ENCODE peak calls at places on chromosomes 1 and 21, in four cellular contexts. R is HepG2, A is K562, Z is Panc1. W is an unnamed sample.

GRCh38 chr1:32052887-32053286 is 19.9 kb upstream of the TMEM39B start:
- DNase-seq in Z (no peak), R (no peak), A (no peak), W (no peak)

GRCh38 chr1:64598100-64598571 is 128.2 kb downstream of the CACHD1 start:
- DNase-seq in A (peak; percentile 15), Z (no peak), R (no peak), W (no peak)

GRCh38 chr1:63643926-63644325 is 50.7 kb downstream of the PGM1 start:
- DNase-seq in R (no peak), Z (no peak), A (no peak), W (no peak)

GRCh38 chr1:51877434-51878306 is 857 bp downstream of the NRDC start:
- DNase-seq in R (no peak), A (peak; percentile 40), Z (no peak), W (no peak)

GRCh38 chr21:42174173-42174572 is 44.8 kb upstream of the ABCG1 start:
- DNase-seq in Z (no peak), R (no peak), A (peak; percentile 81), W (no peak)

GRCh38 chr1:174818951-174819350 is 180.8 kb upstream of the CACYBP start:
- DNase-seq in A (no peak), Z (no peak), R (no peak), W (peak; percentile 51)

GRCh38 chr1:156859523-156860112 is 701 bp upstream of the INSRR start:
- DNase-seq in R (no peak), Z (no peak), A (no peak), W (no peak)

GRCh38 chr1:62676606-62677356 is 11.4 kb downstream of the DOCK7 start:
- DNase-seq in A (no peak), R (no peak), Z (no peak), W (no peak)

GRCh38 chr21:33943293-33943692 is 27.7 kb upstream of the ATP5PO start:
- DNase-seq in R (no peak), Z (no peak), A (no peak), W (no peak)

GRCh38 chr1:158274797-158275196 is 14.9 kb upstream of the CD1C start:
- DNase-seq in A (no peak), R (no peak), Z (no peak), W (no peak)

GRCh38 chr1:79478160-79478559 is 471.6 kb upstream of the ADGRL4 start:
- DNase-seq in A (no peak), R (no peak), Z (no peak), W (no peak)

GRCh38 chr1:65146908-65147423 is 1.0 kb upstream of the AK4 start:
- DNase-seq in R (no peak), Z (no peak), A (no peak), W (no peak)

GRCh38 chr1:83098791-83099190 is 900.1 kb downstream of the TTLL7 start:
- DNase-seq in A (no peak), Z (no peak), R (no peak), W (no peak)

GRCh38 chr1:60547821-60548220 is 474.3 kb upstream of the C1orf87 start:
- DNase-seq in R (no peak), Z (no peak), A (no peak), W (no peak)

GRCh38 chr1:98674075-98674781 is 12.7 kb downstream of the SNX7 start:
- DNase-seq in Z (no peak), A (no peak), R (no peak), W (no peak)

GRCh38 chr1:224433671-224434446 is 738 bp downstream of the WDR26 start:
- DNase-seq in R (no peak), Z (no peak), A (peak; percentile 42), W (no peak)

GRCh38 chr1:230800891-230801290 is 53.7 kb downstream of the CAPN9 start:
- DNase-seq in Z (no peak), A (no peak), R (no peak), W (no peak)

GRCh38 chr21:26374817-26375216 is 198.3 kb downstream of the CYYR1 start:
- DNase-seq in A (no peak), Z (no peak), R (no peak), W (no peak)

GRCh38 chr1:158972841-158973240 is 36.9 kb upstream of the IFI16 start:
- DNase-seq in Z (no peak), A (peak; percentile 17), R (no peak), W (no peak)

GRCh38 chr1:155127105-155127671 is 488 bp upstream of the EFNA1 start:
- DNase-seq in A (no peak), Z (no peak), R (peak; percentile 99), W (no peak)

GRCh38 chr1:1067284-1068076 is 6.6 kb downstream of the RNF223 start:
- DNase-seq in R (no peak), A (no peak), Z (no peak), W (no peak)

GRCh38 chr1:12051361-12051760 is 11.7 kb upstream of the TNFRSF8 start:
- DNase-seq in R (no peak), Z (no peak), A (no peak), W (no peak)

GRCh38 chr1:40153073-40153770 is 8.0 kb upstream of the RLF start:
- DNase-seq in A (peak; percentile 31), R (peak; percentile 32), Z (peak; percentile 59), W (peak; percentile 62)

GRCh38 chr1:169511339-169512028 is 25.7 kb upstream of the SLC19A2 start:
- DNase-seq in Z (no peak), A (no peak), R (no peak), W (no peak)

GRCh38 chr1:17093822-17094393 is 25.3 kb downstream of the PADI2 start:
- DNase-seq in Z (no peak), R (no peak), A (no peak), W (no peak)

GRCh38 chr1:180192172-180192571 is 37.5 kb downstream of the QSOX1 start:
- DNase-seq in R (no peak), Z (no peak), A (no peak), W (no peak)

GRCh38 chr1:11713095-11713494 is 21.6 kb downstream of the DRAXIN start:
- DNase-seq in Z (no peak), R (no peak), A (no peak), W (no peak)

GRCh38 chr1:18234790-18235242 is 127.2 kb downstream of the IGSF21 start:
- DNase-seq in Z (no peak), R (peak; percentile 51), A (peak; percentile 85), W (peak; percentile 73)

GRCh38 chr1:97668945-97669344 is 251.9 kb downstream of the DPYD start:
- DNase-seq in A (no peak), R (no peak), Z (peak; percentile 7), W (peak; percentile 16)

GRCh38 chr1:29967261-29967660 is 730.9 kb downstream of the PTPRU start:
- DNase-seq in Z (no peak), R (no peak), A (no peak), W (no peak)

DNA sequence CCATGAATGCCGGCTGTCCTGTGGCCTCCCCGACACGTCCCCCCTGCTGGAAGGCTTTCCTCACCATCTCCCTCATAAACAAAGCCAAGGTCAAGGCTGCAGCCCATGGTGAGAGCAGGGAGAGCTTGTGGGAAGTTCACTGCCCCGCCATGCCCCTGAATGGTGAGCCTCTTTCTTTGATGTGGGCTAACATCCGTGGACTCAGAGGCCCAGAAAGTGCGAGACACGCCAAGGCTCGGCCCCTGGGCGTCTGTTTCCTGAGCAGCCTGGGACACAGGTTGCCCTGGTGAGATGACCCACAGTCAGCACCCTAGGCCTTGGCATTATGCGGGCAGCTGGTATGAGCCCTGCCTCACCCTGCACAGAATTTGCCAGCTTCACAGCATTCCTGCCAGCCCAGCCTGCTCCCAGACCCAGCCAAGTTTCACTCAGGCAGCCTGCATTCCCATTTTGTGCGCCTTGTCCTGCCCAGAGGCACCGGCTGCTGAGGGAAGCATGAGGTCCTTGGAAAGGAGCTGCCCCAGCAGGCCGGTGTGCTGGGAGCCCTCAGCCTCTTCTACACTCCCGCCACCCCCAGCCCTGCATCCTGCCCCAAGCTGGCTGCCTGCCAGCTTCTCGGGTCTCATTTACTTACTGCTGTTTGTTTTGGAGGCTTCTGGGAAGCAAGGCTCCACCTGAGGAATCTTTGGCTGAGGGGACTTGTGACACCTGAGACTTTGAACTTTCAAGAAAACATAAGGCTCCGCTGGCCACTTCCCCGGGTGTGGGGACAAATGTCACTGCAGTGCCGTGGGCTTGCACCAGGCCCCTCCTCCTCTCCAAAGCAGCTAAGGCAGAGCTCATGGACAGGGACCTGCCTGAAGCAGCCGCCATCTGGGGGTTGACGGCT is 31.9 kb downstream of the NEK2 start:
- DNase-seq in R (peak; percentile 96), Z (no peak), A (peak; percentile 62), W (no peak)
- TF ChIP-seq TCF7L2 in R (peak; percentile 71), Z (peak; percentile 97), A (no peak), W (peak; percentile 76)

GRCh38 chr1:21816602-21817302 is 4.7 kb downstream of the LDLRAD2 start:
- DNase-seq in Z (peak; percentile 4), R (peak; percentile 27), A (no peak), W (peak; percentile 18)

GRCh38 chr1:21815724-21816311 is 3.8 kb downstream of the LDLRAD2 start:
- DNase-seq in A (no peak), Z (no peak), R (no peak), W (no peak)

GRCh38 chr1:21821385-21822019 is 9.4 kb downstream of the LDLRAD2 start:
- DNase-seq in R (no peak), Z (no peak), A (no peak), W (no peak)

GRCh38 chr1:21820597-21821232 is 8.7 kb downstream of the LDLRAD2 start:
- DNase-seq in R (no peak), Z (no peak), A (no peak), W (no peak)

DNA sequence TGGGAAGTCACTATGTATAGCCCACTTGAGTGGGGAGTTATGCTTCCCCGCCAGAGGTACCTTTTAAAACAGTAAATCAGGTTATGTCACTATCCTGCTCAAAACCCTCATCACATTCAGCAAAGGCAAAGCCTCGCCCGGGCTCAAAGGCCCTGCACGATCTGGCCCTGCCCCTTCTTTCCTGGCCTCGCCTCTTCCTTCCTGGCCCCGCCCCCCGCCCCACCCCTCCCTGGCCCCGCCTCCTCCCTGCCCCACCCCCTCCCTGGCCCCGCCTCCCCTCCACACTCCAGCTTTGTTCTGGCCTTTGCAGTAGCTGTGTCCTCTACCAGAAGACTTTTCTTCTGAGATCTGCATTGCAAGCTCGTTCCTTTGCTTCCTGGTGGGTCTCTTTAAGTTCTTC is 6.6 kb downstream of the LDLRAD2 start:
- DNase-seq in A (peak; percentile 99), R (peak; percentile 48), Z (no peak), W (peak; percentile 12)
- TF ChIP-seq TCF7L2 in A (no peak), R (no peak), Z (no peak), W (no peak)

GRCh38 chr1:14961661-14962267 is 191.8 kb upstream of the TMEM51 start:
- DNase-seq in R (no peak), Z (no peak), A (peak; percentile 50), W (no peak)
- TF ChIP-seq TCF7L2 in R (no peak), Z (no peak), A (no peak), W (no peak)

DNA sequence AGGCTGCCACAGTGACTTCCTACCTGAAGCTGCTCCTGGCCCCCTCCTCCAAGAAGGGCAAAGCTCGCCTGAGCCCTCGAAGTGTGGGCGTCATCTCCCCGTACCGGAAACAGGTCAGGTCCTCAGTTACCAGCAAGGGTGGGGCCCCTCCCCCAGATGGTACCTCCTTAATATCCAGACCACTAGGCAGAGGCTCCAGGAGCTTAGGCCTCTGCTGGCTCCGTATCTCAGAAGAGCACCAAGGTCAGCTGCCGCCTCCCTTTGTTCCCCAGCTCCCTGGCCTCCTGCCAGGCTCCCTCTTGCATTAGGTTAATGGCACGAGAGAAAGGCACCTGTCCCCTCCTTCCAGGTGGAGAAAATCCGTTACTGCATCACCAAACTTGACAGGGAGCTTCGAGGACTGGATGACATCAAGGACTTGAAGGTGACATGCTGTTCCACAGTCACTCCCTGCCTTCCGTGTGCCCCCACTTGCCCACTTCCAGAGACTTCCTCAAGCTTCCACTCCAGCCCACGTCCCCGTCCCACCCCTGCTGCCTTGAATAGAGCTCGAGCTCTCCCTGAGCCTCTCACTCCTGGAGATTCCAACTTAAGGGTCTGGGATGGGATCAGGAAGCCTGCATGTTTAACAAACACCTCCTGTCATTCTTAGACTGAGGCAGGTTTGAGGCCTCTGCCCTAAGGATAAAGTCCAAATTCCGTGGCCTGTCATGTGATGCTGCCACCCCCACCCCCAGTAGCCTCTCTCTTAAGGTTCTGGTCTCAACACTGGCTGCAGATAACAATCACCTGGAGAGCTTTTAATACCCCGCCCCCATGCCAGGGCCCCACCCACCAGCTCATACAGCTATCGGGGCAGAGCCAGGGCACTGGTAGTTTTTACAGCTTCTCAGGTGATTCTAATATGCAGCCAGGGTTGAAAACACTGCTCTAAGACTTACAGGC is 8.3 kb downstream of the RHOC start:
- DNase-seq in A (peak; percentile 75), R (peak; percentile 90), Z (no peak), W (no peak)
- TF ChIP-seq TCF7L2 in A (no peak), R (no peak), Z (no peak), W (peak; percentile 40)

W was measured in HCT116.